ENCODE peak calls at places on chromosomes 6 and 20, in nine cellular contexts. One of them, this sample, is unnamed.

GRCh38 chr20:17557675-17558006 is 12.2 kb upstream of the DSTN start:
- ATAC-seq in Right ventricle myocardium superior: no peak
- ATAC-seq in mucosa of descending colon: peak
- ATAC-seq in left cardiac atrium: peak
- ATAC-seq in HepG2: peak
- ATAC-seq in activated CD8-positive, alpha-beta memory T cell treated with anti-CD3 and anti-CD28 coated beads, Interleukin-2, amount 10 ng/mL, durations not matched to agents 7 days and 5 days: no peak
- ATAC-seq in upper lobe of right lung: peak
- ATAC-seq in activated T-cell treated with anti-CD3 and anti-CD28 coated beads, Interleukin-2, amount 50 U/mL, for 4 hours: no peak
- ATAC-seq in RWPE2: peak
- ATAC-seq in this sample: no peak

GRCh38 chr20:34983089-34983820 is 27.6 kb downstream of the MYH7B start:
- ATAC-seq in Right ventricle myocardium superior: no peak
- ATAC-seq in mucosa of descending colon: no peak
- ATAC-seq in left cardiac atrium: no peak
- ATAC-seq in HepG2: no peak
- ATAC-seq in activated CD8-positive, alpha-beta memory T cell treated with anti-CD3 and anti-CD28 coated beads, Interleukin-2, amount 10 ng/mL, durations not matched to agents 7 days and 5 days: no peak
- ATAC-seq in upper lobe of right lung: no peak
- ATAC-seq in activated T-cell treated with anti-CD3 and anti-CD28 coated beads, Interleukin-2, amount 50 U/mL, for 4 hours: no peak
- ATAC-seq in RWPE2: no peak
- ATAC-seq in this sample: no peak

GRCh38 chr20:32966881-32967781 is 37.1 kb downstream of the SUN5 start:
- ATAC-seq in Right ventricle myocardium superior: no peak
- ATAC-seq in mucosa of descending colon: peak
- ATAC-seq in left cardiac atrium: no peak
- ATAC-seq in HepG2: no peak
- ATAC-seq in activated CD8-positive, alpha-beta memory T cell treated with anti-CD3 and anti-CD28 coated beads, Interleukin-2, amount 10 ng/mL, durations not matched to agents 7 days and 5 days: peak
- ATAC-seq in upper lobe of right lung: no peak
- ATAC-seq in activated T-cell treated with anti-CD3 and anti-CD28 coated beads, Interleukin-2, amount 50 U/mL, for 4 hours: peak
- ATAC-seq in RWPE2: no peak
- ATAC-seq in this sample: peak

GRCh38 chr20:42083280-42083679 is 465.1 kb upstream of the CHD6 start:
- ATAC-seq in Right ventricle myocardium superior: peak
- ATAC-seq in mucosa of descending colon: no peak
- ATAC-seq in left cardiac atrium: peak
- ATAC-seq in HepG2: no peak
- ATAC-seq in activated CD8-positive, alpha-beta memory T cell treated with anti-CD3 and anti-CD28 coated beads, Interleukin-2, amount 10 ng/mL, durations not matched to agents 7 days and 5 days: no peak
- ATAC-seq in upper lobe of right lung: no peak
- ATAC-seq in activated T-cell treated with anti-CD3 and anti-CD28 coated beads, Interleukin-2, amount 50 U/mL, for 4 hours: no peak
- ATAC-seq in RWPE2: no peak
- ATAC-seq in this sample: no peak

GRCh38 chr20:59831901-59832240 is 101.6 kb downstream of the SYCP2 start:
- ATAC-seq in Right ventricle myocardium superior: peak
- ATAC-seq in mucosa of descending colon: no peak
- ATAC-seq in left cardiac atrium: peak
- ATAC-seq in HepG2: no peak
- ATAC-seq in activated CD8-positive, alpha-beta memory T cell treated with anti-CD3 and anti-CD28 coated beads, Interleukin-2, amount 10 ng/mL, durations not matched to agents 7 days and 5 days: no peak
- ATAC-seq in upper lobe of right lung: no peak
- ATAC-seq in activated T-cell treated with anti-CD3 and anti-CD28 coated beads, Interleukin-2, amount 50 U/mL, for 4 hours: no peak
- ATAC-seq in RWPE2: no peak
- ATAC-seq in this sample: no peak

GRCh38 chr6:39424831-39425230 is 102.3 kb upstream of the KCNK16 start:
- ATAC-seq in Right ventricle myocardium superior: no peak
- ATAC-seq in mucosa of descending colon: no peak
- ATAC-seq in left cardiac atrium: no peak
- ATAC-seq in HepG2: no peak
- ATAC-seq in activated CD8-positive, alpha-beta memory T cell treated with anti-CD3 and anti-CD28 coated beads, Interleukin-2, amount 10 ng/mL, durations not matched to agents 7 days and 5 days: no peak
- ATAC-seq in upper lobe of right lung: no peak
- ATAC-seq in activated T-cell treated with anti-CD3 and anti-CD28 coated beads, Interleukin-2, amount 50 U/mL, for 4 hours: no peak
- ATAC-seq in RWPE2: no peak
- ATAC-seq in this sample: no peak

GRCh38 chr6:167094820-167095637 is 27.9 kb upstream of the CCR6 start:
- ATAC-seq in Right ventricle myocardium superior: no peak
- ATAC-seq in mucosa of descending colon: peak
- ATAC-seq in left cardiac atrium: no peak
- ATAC-seq in HepG2: no peak
- ATAC-seq in activated CD8-positive, alpha-beta memory T cell treated with anti-CD3 and anti-CD28 coated beads, Interleukin-2, amount 10 ng/mL, durations not matched to agents 7 days and 5 days: peak
- ATAC-seq in upper lobe of right lung: no peak
- ATAC-seq in activated T-cell treated with anti-CD3 and anti-CD28 coated beads, Interleukin-2, amount 50 U/mL, for 4 hours: peak
- ATAC-seq in RWPE2: no peak
- ATAC-seq in this sample: peak

GRCh38 chr6:3825851-3826581 is 23.2 kb upstream of the FAM50B start:
- ATAC-seq in Right ventricle myocardium superior: peak
- ATAC-seq in mucosa of descending colon: peak
- ATAC-seq in left cardiac atrium: peak
- ATAC-seq in HepG2: peak
- ATAC-seq in activated CD8-positive, alpha-beta memory T cell treated with anti-CD3 and anti-CD28 coated beads, Interleukin-2, amount 10 ng/mL, durations not matched to agents 7 days and 5 days: no peak
- ATAC-seq in upper lobe of right lung: peak
- ATAC-seq in activated T-cell treated with anti-CD3 and anti-CD28 coated beads, Interleukin-2, amount 50 U/mL, for 4 hours: no peak
- ATAC-seq in RWPE2: peak
- ATAC-seq in this sample: no peak

GRCh38 chr6:47004458-47004857 is 37.7 kb downstream of the ADGRF1 start:
- ATAC-seq in Right ventricle myocardium superior: no peak
- ATAC-seq in mucosa of descending colon: no peak
- ATAC-seq in left cardiac atrium: peak
- ATAC-seq in HepG2: no peak
- ATAC-seq in activated CD8-positive, alpha-beta memory T cell treated with anti-CD3 and anti-CD28 coated beads, Interleukin-2, amount 10 ng/mL, durations not matched to agents 7 days and 5 days: no peak
- ATAC-seq in upper lobe of right lung: no peak
- ATAC-seq in activated T-cell treated with anti-CD3 and anti-CD28 coated beads, Interleukin-2, amount 50 U/mL, for 4 hours: no peak
- ATAC-seq in RWPE2: peak
- ATAC-seq in this sample: no peak

GRCh38 chr20:2751347-2751867 is 49.0 kb downstream of the CPXM1 start:
- ATAC-seq in Right ventricle myocardium superior: peak
- ATAC-seq in mucosa of descending colon: peak
- ATAC-seq in left cardiac atrium: peak
- ATAC-seq in HepG2: peak
- ATAC-seq in activated CD8-positive, alpha-beta memory T cell treated with anti-CD3 and anti-CD28 coated beads, Interleukin-2, amount 10 ng/mL, durations not matched to agents 7 days and 5 days: no peak
- ATAC-seq in upper lobe of right lung: no peak
- ATAC-seq in activated T-cell treated with anti-CD3 and anti-CD28 coated beads, Interleukin-2, amount 50 U/mL, for 4 hours: no peak
- ATAC-seq in RWPE2: no peak
- ATAC-seq in this sample: no peak

GRCh38 chr6:24458134-24458533 is 31.2 kb downstream of the GPLD1 start:
- ATAC-seq in Right ventricle myocardium superior: no peak
- ATAC-seq in mucosa of descending colon: no peak
- ATAC-seq in left cardiac atrium: no peak
- ATAC-seq in HepG2: no peak
- ATAC-seq in activated CD8-positive, alpha-beta memory T cell treated with anti-CD3 and anti-CD28 coated beads, Interleukin-2, amount 10 ng/mL, durations not matched to agents 7 days and 5 days: no peak
- ATAC-seq in upper lobe of right lung: no peak
- ATAC-seq in activated T-cell treated with anti-CD3 and anti-CD28 coated beads, Interleukin-2, amount 50 U/mL, for 4 hours: no peak
- ATAC-seq in RWPE2: peak
- ATAC-seq in this sample: no peak

GRCh38 chr6:14276667-14277404 is 159.3 kb downstream of the CD83 start:
- ATAC-seq in Right ventricle myocardium superior: peak
- ATAC-seq in mucosa of descending colon: peak
- ATAC-seq in left cardiac atrium: peak
- ATAC-seq in HepG2: no peak
- ATAC-seq in activated CD8-positive, alpha-beta memory T cell treated with anti-CD3 and anti-CD28 coated beads, Interleukin-2, amount 10 ng/mL, durations not matched to agents 7 days and 5 days: peak
- ATAC-seq in upper lobe of right lung: peak
- ATAC-seq in activated T-cell treated with anti-CD3 and anti-CD28 coated beads, Interleukin-2, amount 50 U/mL, for 4 hours: peak
- ATAC-seq in RWPE2: no peak
- ATAC-seq in this sample: peak

GRCh38 chr6:130027948-130028347 is 9.6 kb downstream of the L3MBTL3 start:
- ATAC-seq in Right ventricle myocardium superior: no peak
- ATAC-seq in mucosa of descending colon: peak
- ATAC-seq in left cardiac atrium: no peak
- ATAC-seq in HepG2: no peak
- ATAC-seq in activated CD8-positive, alpha-beta memory T cell treated with anti-CD3 and anti-CD28 coated beads, Interleukin-2, amount 10 ng/mL, durations not matched to agents 7 days and 5 days: peak
- ATAC-seq in upper lobe of right lung: no peak
- ATAC-seq in activated T-cell treated with anti-CD3 and anti-CD28 coated beads, Interleukin-2, amount 50 U/mL, for 4 hours: peak
- ATAC-seq in RWPE2: no peak
- ATAC-seq in this sample: peak

GRCh38 chr6:161095916-161096315 is 104.3 kb downstream of the MAP3K4 start:
- ATAC-seq in Right ventricle myocardium superior: no peak
- ATAC-seq in mucosa of descending colon: no peak
- ATAC-seq in left cardiac atrium: no peak
- ATAC-seq in HepG2: no peak
- ATAC-seq in activated CD8-positive, alpha-beta memory T cell treated with anti-CD3 and anti-CD28 coated beads, Interleukin-2, amount 10 ng/mL, durations not matched to agents 7 days and 5 days: no peak
- ATAC-seq in upper lobe of right lung: no peak
- ATAC-seq in activated T-cell treated with anti-CD3 and anti-CD28 coated beads, Interleukin-2, amount 50 U/mL, for 4 hours: no peak
- ATAC-seq in RWPE2: no peak
- ATAC-seq in this sample: no peak

GRCh38 chr6:22308939-22309338 is 12.1 kb upstream of the PRL start:
- ATAC-seq in Right ventricle myocardium superior: no peak
- ATAC-seq in mucosa of descending colon: no peak
- ATAC-seq in left cardiac atrium: no peak
- ATAC-seq in HepG2: no peak
- ATAC-seq in activated CD8-positive, alpha-beta memory T cell treated with anti-CD3 and anti-CD28 coated beads, Interleukin-2, amount 10 ng/mL, durations not matched to agents 7 days and 5 days: no peak
- ATAC-seq in upper lobe of right lung: no peak
- ATAC-seq in activated T-cell treated with anti-CD3 and anti-CD28 coated beads, Interleukin-2, amount 50 U/mL, for 4 hours: no peak
- ATAC-seq in RWPE2: no peak
- ATAC-seq in this sample: no peak

GRCh38 chr20:62246872-62247652 is 8.7 kb downstream of the OSBPL2 start:
- ATAC-seq in Right ventricle myocardium superior: peak
- ATAC-seq in mucosa of descending colon: peak
- ATAC-seq in left cardiac atrium: peak
- ATAC-seq in HepG2: peak
- ATAC-seq in activated CD8-positive, alpha-beta memory T cell treated with anti-CD3 and anti-CD28 coated beads, Interleukin-2, amount 10 ng/mL, durations not matched to agents 7 days and 5 days: no peak
- ATAC-seq in upper lobe of right lung: peak
- ATAC-seq in activated T-cell treated with anti-CD3 and anti-CD28 coated beads, Interleukin-2, amount 50 U/mL, for 4 hours: no peak
- ATAC-seq in RWPE2: no peak
- ATAC-seq in this sample: no peak

GRCh38 chr6:11525468-11526155 is 11.9 kb upstream of the TMEM170B start:
- ATAC-seq in Right ventricle myocardium superior: peak
- ATAC-seq in mucosa of descending colon: peak
- ATAC-seq in left cardiac atrium: peak
- ATAC-seq in HepG2: no peak
- ATAC-seq in activated CD8-positive, alpha-beta memory T cell treated with anti-CD3 and anti-CD28 coated beads, Interleukin-2, amount 10 ng/mL, durations not matched to agents 7 days and 5 days: no peak
- ATAC-seq in upper lobe of right lung: peak
- ATAC-seq in activated T-cell treated with anti-CD3 and anti-CD28 coated beads, Interleukin-2, amount 50 U/mL, for 4 hours: no peak
- ATAC-seq in RWPE2: no peak
- ATAC-seq in this sample: no peak

GRCh38 chr6:125003070-125003469 is 40.8 kb downstream of the RNF217 start:
- ATAC-seq in Right ventricle myocardium superior: no peak
- ATAC-seq in mucosa of descending colon: no peak
- ATAC-seq in left cardiac atrium: no peak
- ATAC-seq in HepG2: no peak
- ATAC-seq in activated CD8-positive, alpha-beta memory T cell treated with anti-CD3 and anti-CD28 coated beads, Interleukin-2, amount 10 ng/mL, durations not matched to agents 7 days and 5 days: no peak
- ATAC-seq in upper lobe of right lung: no peak
- ATAC-seq in activated T-cell treated with anti-CD3 and anti-CD28 coated beads, Interleukin-2, amount 50 U/mL, for 4 hours: no peak
- ATAC-seq in RWPE2: no peak
- ATAC-seq in this sample: no peak

GRCh38 chr20:35738410-35739179 is 3.5 kb downstream of the RBM39 start:
- ATAC-seq in Right ventricle myocardium superior: no peak
- ATAC-seq in mucosa of descending colon: no peak
- ATAC-seq in left cardiac atrium: no peak
- ATAC-seq in HepG2: no peak
- ATAC-seq in activated CD8-positive, alpha-beta memory T cell treated with anti-CD3 and anti-CD28 coated beads, Interleukin-2, amount 10 ng/mL, durations not matched to agents 7 days and 5 days: no peak
- ATAC-seq in upper lobe of right lung: no peak
- ATAC-seq in activated T-cell treated with anti-CD3 and anti-CD28 coated beads, Interleukin-2, amount 50 U/mL, for 4 hours: no peak
- ATAC-seq in RWPE2: no peak
- ATAC-seq in this sample: no peak

GRCh38 chr6:14280006-14280510 is 162.5 kb downstream of the CD83 start:
- ATAC-seq in Right ventricle myocardium superior: no peak
- ATAC-seq in mucosa of descending colon: no peak
- ATAC-seq in left cardiac atrium: no peak
- ATAC-seq in HepG2: no peak
- ATAC-seq in activated CD8-positive, alpha-beta memory T cell treated with anti-CD3 and anti-CD28 coated beads, Interleukin-2, amount 10 ng/mL, durations not matched to agents 7 days and 5 days: no peak
- ATAC-seq in upper lobe of right lung: no peak
- ATAC-seq in activated T-cell treated with anti-CD3 and anti-CD28 coated beads, Interleukin-2, amount 50 U/mL, for 4 hours: no peak
- ATAC-seq in RWPE2: no peak
- ATAC-seq in this sample: no peak

GRCh38 chr20:23156170-23156841 is 70.2 kb upstream of the CD93 start:
- ATAC-seq in Right ventricle myocardium superior: no peak
- ATAC-seq in mucosa of descending colon: peak
- ATAC-seq in left cardiac atrium: peak
- ATAC-seq in HepG2: no peak
- ATAC-seq in activated CD8-positive, alpha-beta memory T cell treated with anti-CD3 and anti-CD28 coated beads, Interleukin-2, amount 10 ng/mL, durations not matched to agents 7 days and 5 days: no peak
- ATAC-seq in upper lobe of right lung: peak
- ATAC-seq in activated T-cell treated with anti-CD3 and anti-CD28 coated beads, Interleukin-2, amount 50 U/mL, for 4 hours: no peak
- ATAC-seq in RWPE2: peak
- ATAC-seq in this sample: peak

GRCh38 chr6:548091-548490 is 108.8 kb downstream of the HUS1B start:
- ATAC-seq in Right ventricle myocardium superior: no peak
- ATAC-seq in mucosa of descending colon: no peak
- ATAC-seq in left cardiac atrium: no peak
- ATAC-seq in HepG2: no peak
- ATAC-seq in activated CD8-positive, alpha-beta memory T cell treated with anti-CD3 and anti-CD28 coated beads, Interleukin-2, amount 10 ng/mL, durations not matched to agents 7 days and 5 days: peak
- ATAC-seq in upper lobe of right lung: no peak
- ATAC-seq in activated T-cell treated with anti-CD3 and anti-CD28 coated beads, Interleukin-2, amount 50 U/mL, for 4 hours: peak
- ATAC-seq in RWPE2: no peak
- ATAC-seq in this sample: peak

GRCh38 chr6:6976193-6976592 is 131.6 kb upstream of the RREB1 start:
- ATAC-seq in Right ventricle myocardium superior: peak
- ATAC-seq in mucosa of descending colon: no peak
- ATAC-seq in left cardiac atrium: no peak
- ATAC-seq in HepG2: no peak
- ATAC-seq in activated CD8-positive, alpha-beta memory T cell treated with anti-CD3 and anti-CD28 coated beads, Interleukin-2, amount 10 ng/mL, durations not matched to agents 7 days and 5 days: no peak
- ATAC-seq in upper lobe of right lung: no peak
- ATAC-seq in activated T-cell treated with anti-CD3 and anti-CD28 coated beads, Interleukin-2, amount 50 U/mL, for 4 hours: no peak
- ATAC-seq in RWPE2: no peak
- ATAC-seq in this sample: no peak

GRCh38 chr6:57024775-57025174 is 21.7 kb upstream of the KIAA1586 start:
- ATAC-seq in Right ventricle myocardium superior: no peak
- ATAC-seq in mucosa of descending colon: no peak
- ATAC-seq in left cardiac atrium: no peak
- ATAC-seq in HepG2: no peak
- ATAC-seq in activated CD8-positive, alpha-beta memory T cell treated with anti-CD3 and anti-CD28 coated beads, Interleukin-2, amount 10 ng/mL, durations not matched to agents 7 days and 5 days: no peak
- ATAC-seq in upper lobe of right lung: no peak
- ATAC-seq in activated T-cell treated with anti-CD3 and anti-CD28 coated beads, Interleukin-2, amount 50 U/mL, for 4 hours: no peak
- ATAC-seq in RWPE2: no peak
- ATAC-seq in this sample: no peak

GRCh38 chr20:55417797-55418196 is 587.5 kb downstream of the CBLN4 start:
- ATAC-seq in Right ventricle myocardium superior: no peak
- ATAC-seq in mucosa of descending colon: no peak
- ATAC-seq in left cardiac atrium: peak
- ATAC-seq in HepG2: no peak
- ATAC-seq in activated CD8-positive, alpha-beta memory T cell treated with anti-CD3 and anti-CD28 coated beads, Interleukin-2, amount 10 ng/mL, durations not matched to agents 7 days and 5 days: no peak
- ATAC-seq in upper lobe of right lung: peak
- ATAC-seq in activated T-cell treated with anti-CD3 and anti-CD28 coated beads, Interleukin-2, amount 50 U/mL, for 4 hours: no peak
- ATAC-seq in RWPE2: no peak
- ATAC-seq in this sample: no peak

GRCh38 chr6:81401970-81402690 is 350.4 kb downstream of the TENT5A start:
- ATAC-seq in Right ventricle myocardium superior: no peak
- ATAC-seq in mucosa of descending colon: no peak
- ATAC-seq in left cardiac atrium: peak
- ATAC-seq in HepG2: no peak
- ATAC-seq in activated CD8-positive, alpha-beta memory T cell treated with anti-CD3 and anti-CD28 coated beads, Interleukin-2, amount 10 ng/mL, durations not matched to agents 7 days and 5 days: no peak
- ATAC-seq in upper lobe of right lung: no peak
- ATAC-seq in activated T-cell treated with anti-CD3 and anti-CD28 coated beads, Interleukin-2, amount 50 U/mL, for 4 hours: no peak
- ATAC-seq in RWPE2: no peak
- ATAC-seq in this sample: no peak

GRCh38 chr6:127855542-127856159 is 45.2 kb downstream of the THEMIS start:
- ATAC-seq in Right ventricle myocardium superior: no peak
- ATAC-seq in mucosa of descending colon: no peak
- ATAC-seq in left cardiac atrium: no peak
- ATAC-seq in HepG2: peak
- ATAC-seq in activated CD8-positive, alpha-beta memory T cell treated with anti-CD3 and anti-CD28 coated beads, Interleukin-2, amount 10 ng/mL, durations not matched to agents 7 days and 5 days: peak
- ATAC-seq in upper lobe of right lung: no peak
- ATAC-seq in activated T-cell treated with anti-CD3 and anti-CD28 coated beads, Interleukin-2, amount 50 U/mL, for 4 hours: peak
- ATAC-seq in RWPE2: peak
- ATAC-seq in this sample: peak